ENCODE peak calls at places on chromosomes 11 and 22, in four cellular contexts. G, U, D and S are unnamed samples.

GRCh38 chr11:130449996-130450419 is 1.6 kb downstream of the ADAMTS15 start:
- DNase-seq in G (no peak), U (no peak), D (no peak), S (no peak)

GRCh38 chr11:35525501-35526175 is at the start of gene PAMR1:
- DNase-seq in G (peak), U (no peak), D (no peak), S (no peak)

GRCh38 chr11:3146612-3147256 is 18.4 kb downstream of the OSBPL5 start:
- DNase-seq in G (no peak), U (no peak), D (no peak), S (no peak)

GRCh38 chr11:92796744-92797143 is 172.7 kb upstream of the MTNR1B start:
- DNase-seq in G (no peak), U (no peak), D (no peak), S (no peak)

GRCh38 chr11:67628710-67629385 is 889 bp downstream of the NUDT8 start:
- DNase-seq in G (no peak), U (no peak), D (no peak), S (no peak)

GRCh38 chr11:70065318-70066135 is 12.6 kb upstream of the ANO1 start:
- DNase-seq in G (no peak), U (no peak), D (no peak), S (no peak)

GRCh38 chr11:124762077-124762623 is at the start of gene ESAM:
- DNase-seq in G (peak), U (no peak), D (peak), S (no peak)

GRCh38 chr11:76791861-76792260 is 8.7 kb downstream of the TSKU start:
- DNase-seq in G (no peak), U (no peak), D (no peak), S (no peak)

GRCh38 chr22:21952586-21953571 is at the start of gene PPM1F:
- DNase-seq in G (peak), U (peak), D (peak), S (peak)

GRCh38 chr11:46327829-46328228 is 19.4 kb upstream of the DGKZ start:
- DNase-seq in G (no peak), U (no peak), D (no peak), S (no peak)

GRCh38 chr22:41619979-41620645 is 731 bp downstream of the DESI1 start:
- DNase-seq in G (peak), U (no peak), D (peak), S (no peak)

GRCh38 chr11:111937859-111938258 is 716 bp downstream of the DIXDC1 start:
- DNase-seq in G (no peak), U (no peak), D (no peak), S (no peak)

GRCh38 chr11:121391914-121392313 is 60.2 kb upstream of the SORL1 start:
- DNase-seq in G (no peak), U (no peak), D (no peak), S (no peak)

DNA sequence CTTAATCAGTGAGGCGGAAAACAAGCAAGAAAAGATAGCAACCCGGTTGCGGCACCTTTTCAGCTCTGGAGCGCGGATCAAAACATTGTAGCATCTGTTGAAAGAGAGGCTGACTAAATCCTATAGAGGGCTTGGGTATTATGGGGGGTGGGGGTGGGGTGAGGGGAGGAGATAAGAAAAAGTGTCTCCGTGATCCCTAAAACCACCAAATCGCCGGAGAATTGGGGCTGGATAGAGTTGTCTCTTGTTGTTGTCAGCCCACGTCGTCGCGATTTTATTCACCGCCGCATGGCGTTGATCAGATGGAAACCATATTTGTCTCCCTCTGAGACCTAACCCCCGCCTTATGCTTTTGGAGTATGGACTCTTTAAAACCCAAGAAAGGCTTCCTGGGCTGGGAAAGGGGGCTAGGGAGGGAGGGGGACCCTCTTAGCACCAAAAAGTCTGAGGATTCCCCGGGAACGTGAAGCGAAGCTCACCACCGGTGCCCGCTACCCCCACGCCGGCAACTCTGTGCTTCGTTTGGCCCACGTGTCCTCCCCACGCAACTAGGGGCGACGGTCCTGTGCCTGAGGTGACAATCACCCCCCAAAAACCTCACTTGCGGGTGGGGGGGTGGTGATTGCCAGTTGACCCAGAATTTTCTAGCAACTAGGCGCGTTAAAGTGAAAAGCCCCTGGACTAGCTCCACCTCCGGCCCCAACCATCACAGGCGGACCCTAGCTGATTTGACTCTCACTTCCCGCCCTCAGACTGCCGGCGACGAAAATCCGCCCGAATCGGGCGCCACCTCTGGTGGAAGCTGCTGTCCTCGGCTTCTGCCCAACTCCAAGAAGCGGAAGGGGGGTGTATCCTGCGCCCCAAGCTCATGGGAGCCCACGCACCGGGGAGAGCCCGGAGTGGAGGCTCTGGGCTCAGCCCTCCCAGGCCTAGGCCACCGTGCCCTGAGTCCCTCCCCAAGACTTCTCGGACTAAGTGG is 12.8 kb downstream of the PAX6 start:
- DNase-seq in G (no peak), U (no peak), D (no peak), S (peak)
- TF ChIP-seq SPI1 in G (peak), U (peak), D (no peak), S (no peak)

GRCh38 chr11:100639140-100639539 is 47.9 kb upstream of the ARHGAP42 start:
- DNase-seq in G (no peak), U (no peak), D (no peak), S (no peak)

GRCh38 chr11:100640071-100640470 is 47.0 kb upstream of the ARHGAP42 start:
- DNase-seq in G (no peak), U (no peak), D (no peak), S (no peak)

GRCh38 chr11:100638648-100639047 is 48.4 kb upstream of the ARHGAP42 start:
- DNase-seq in G (no peak), U (no peak), D (no peak), S (no peak)

GRCh38 chr11:100636536-100636935 is 50.6 kb upstream of the ARHGAP42 start:
- DNase-seq in G (no peak), U (no peak), D (no peak), S (no peak)

DNA sequence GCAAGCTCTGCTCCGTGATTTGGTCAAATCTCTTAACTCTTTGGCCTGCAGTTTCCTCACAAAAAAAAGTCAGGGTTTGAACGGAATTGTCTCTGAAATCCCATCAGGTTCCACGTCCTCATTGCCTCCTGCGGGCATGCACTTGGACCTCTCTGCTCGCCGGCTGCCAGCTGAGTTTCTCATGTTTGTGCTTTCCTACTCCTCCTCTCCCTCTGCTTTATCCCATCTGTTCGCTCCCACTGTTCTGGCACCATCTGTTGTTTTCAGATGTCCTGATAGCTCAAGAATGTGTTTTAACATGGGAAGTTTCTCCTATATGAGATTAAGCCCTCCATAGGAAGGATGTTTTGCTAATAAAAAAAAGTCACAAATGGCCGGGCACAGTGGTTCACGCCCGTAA is 49.4 kb upstream of the ARHGAP42 start:
- DNase-seq in G (no peak), U (no peak), D (no peak), S (no peak)
- TF ChIP-seq SPI1 in G (no peak), U (no peak), D (no peak), S (no peak)

GRCh38 chr11:19849107-19849789 is 136.6 kb downstream of the NAV2 start:
- DNase-seq in G (no peak), U (no peak), D (no peak), S (no peak)
- TF ChIP-seq SPI1 in G (no peak), U (no peak), D (no peak), S (no peak)

DNA sequence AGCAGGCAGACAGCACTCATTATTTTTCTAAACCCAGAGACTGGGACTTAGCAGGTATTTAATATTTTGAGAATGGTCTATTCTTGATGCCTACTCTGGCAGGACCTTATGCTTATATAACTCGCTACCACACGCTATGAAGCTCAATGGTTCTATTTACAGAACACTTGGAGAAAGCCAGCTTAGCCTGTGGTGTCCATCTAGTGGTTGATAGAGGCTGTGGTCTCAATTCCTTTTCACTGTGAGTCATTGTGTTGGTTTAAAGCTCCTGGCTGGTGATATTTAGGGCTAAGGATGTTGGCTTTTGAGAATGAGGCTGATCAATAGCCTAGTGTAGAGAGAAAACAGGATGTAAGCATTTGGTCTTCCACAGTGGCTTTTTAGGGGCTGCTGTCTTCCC is 206.4 kb downstream of the DBX1 start:
- DNase-seq in G (no peak), U (no peak), D (peak), S (no peak)
- TF ChIP-seq SPI1 in G (no peak), U (no peak), D (no peak), S (no peak)